ENCODE peak calls at places on chromosome 6, in ten cellular contexts. G is progenitor cell of endocrine pancreas, A is HTR-8/SVneo, Z is RWPE2, J is HFFc6, F is AG10803, M is A549, H is upper lobe of left lung, X is COLO829, S is tibial nerve. U is an unnamed sample.

GRCh38 chr6:20188630-20189075 is 23.6 kb downstream of the MBOAT1 start:
- DNase-seq in H (no peak), M (no peak), S (no peak), F (peak; percentile 38), G (no peak), Z (no peak), X (no peak), J (no peak), A (no peak), U (no peak)

GRCh38 chr6:24666097-24666615 is 543 bp downstream of the TDP2 start:
- DNase-seq in S (no peak), A (peak; percentile 34), F (peak; percentile 25), G (peak; percentile 22), X (peak; percentile 14), M (no peak), J (peak; percentile 8), H (peak; percentile 64), Z (no peak), U (no peak)

GRCh38 chr6:168537485-168537884 is 96.5 kb downstream of the SMOC2 start:
- DNase-seq in S (no peak), Z (no peak), G (no peak), J (no peak), F (no peak), H (no peak), X (no peak), A (no peak), M (no peak), U (no peak)

GRCh38 chr6:26306248-26306647 is 58.8 kb upstream of the BTN3A2 start:
- DNase-seq in A (no peak), X (no peak), H (no peak), M (no peak), Z (no peak), J (no peak), S (no peak), G (no peak), F (no peak), U (no peak)

GRCh38 chr6:134878136-134878535 is 71.8 kb downstream of the ALDH8A1 start:
- DNase-seq in H (no peak), F (peak; percentile 59), J (peak; percentile 17), Z (no peak), M (no peak), G (no peak), A (no peak), X (no peak), S (no peak), U (no peak)

GRCh38 chr6:35468980-35469710 is 944 bp downstream of the RPL10A start:
- DNase-seq in G (no peak), X (no peak), H (no peak), Z (no peak), S (no peak), A (no peak), F (no peak), M (no peak), J (no peak), U (no peak)

GRCh38 chr6:44177691-44178423 is 19.2 kb downstream of the CAPN11 start:
- DNase-seq in J (peak; percentile 41), X (peak; percentile 51), G (no peak), H (peak; percentile 30), M (no peak), Z (no peak), F (peak; percentile 79), S (peak; percentile 34), A (no peak), U (peak; percentile 98)

GRCh38 chr6:159655409-159655988 is 37.5 kb downstream of the SOD2 start:
- DNase-seq in J (no peak), H (no peak), G (no peak), M (no peak), X (no peak), A (no peak), Z (no peak), F (no peak), S (no peak), U (no peak)

U was measured in fibroblast of the aortic adventitia.